ENCODE peak calls at places on chromosome 14, in eight cellular contexts. C is HepG2, S is K562, D is stomach, Z is HCT116, R is Panc1, O is GM23338, M is HL-60. I is an unnamed sample.

GRCh38 chr14:89415139-89415538 is 1.9 kb downstream of the FOXN3 start:
- DNase-seq in O (no peak), S (no peak), R (no peak), M (no peak), D (no peak), C (no peak), Z (no peak), I (no peak)

GRCh38 chr14:81727243-81727642 is 193.6 kb upstream of the SEL1L start:
- DNase-seq in Z (no peak), R (no peak), D (peak; percentile 26), C (no peak), S (no peak), M (no peak), O (no peak), I (no peak)

GRCh38 chr14:52834440-52834842 is 43.0 kb upstream of the GNPNAT1 start:
- DNase-seq in Z (no peak), O (no peak), C (no peak), S (no peak), R (no peak), M (no peak), D (no peak), I (no peak)

GRCh38 chr14:71244341-71244740 is 337.1 kb downstream of the PCNX1 start:
- DNase-seq in O (no peak), M (no peak), R (no peak), S (no peak), C (no peak), Z (no peak), D (no peak), I (no peak)

GRCh38 chr14:50233335-50234250 is 2.2 kb upstream of the SOS2 start:
- DNase-seq in S (no peak), M (no peak), D (no peak), C (peak; percentile 67), Z (no peak), R (no peak), O (no peak), I (no peak)

GRCh38 chr14:90534091-90534837 is 137.4 kb downstream of the CALM1 start:
- DNase-seq in R (no peak), D (no peak), M (no peak), C (no peak), Z (no peak), S (peak; percentile 37), O (no peak), I (no peak)

GRCh38 chr14:100578552-100578951 is 8.7 kb downstream of the BEGAIN start:
- DNase-seq in Z (no peak), S (no peak), R (no peak), M (no peak), O (no peak), C (no peak), D (no peak), I (no peak)

GRCh38 chr14:45201908-45202307 is 51.1 kb downstream of the MIS18BP1 start:
- DNase-seq in D (no peak), O (peak; percentile 43), C (peak; percentile 14), M (no peak), S (peak; percentile 7), R (no peak), Z (no peak), I (no peak)

GRCh38 chr14:81511110-81511900 is 22.3 kb downstream of the SEL1L start:
- DNase-seq in D (no peak), Z (no peak), S (no peak), O (no peak), C (peak; percentile 18), R (no peak), M (peak; percentile 52), I (no peak)

GRCh38 chr14:51004352-51004800 is 60.1 kb upstream of the PYGL start:
- DNase-seq in M (no peak), D (no peak), C (no peak), R (no peak), O (no peak), Z (no peak), S (no peak), I (no peak)

GRCh38 chr14:105532735-105533141 is 6.4 kb downstream of the TMEM121 start:
- DNase-seq in R (no peak), Z (no peak), D (no peak), S (peak; percentile 43), O (peak; percentile 8), C (peak; percentile 56), M (no peak), I (no peak)

GRCh38 chr14:99325591-99325990 is 53.6 kb upstream of the BCL11B start:
- DNase-seq in S (no peak), C (no peak), R (no peak), O (no peak), Z (no peak), D (no peak), M (no peak), I (no peak)

GRCh38 chr14:103679351-103679750 is 35.9 kb downstream of the XRCC3 start:
- DNase-seq in S (peak; percentile 26), C (peak; percentile 6), D (peak; percentile 40), O (peak; percentile 62), M (peak; percentile 46), R (no peak), Z (peak; percentile 3), I (no peak)

GRCh38 chr14:88297306-88297705 is 25.8 kb downstream of the KCNK10 start:
- DNase-seq in S (no peak), Z (no peak), D (no peak), C (no peak), R (no peak), M (no peak), O (no peak), I (no peak)

DNA sequence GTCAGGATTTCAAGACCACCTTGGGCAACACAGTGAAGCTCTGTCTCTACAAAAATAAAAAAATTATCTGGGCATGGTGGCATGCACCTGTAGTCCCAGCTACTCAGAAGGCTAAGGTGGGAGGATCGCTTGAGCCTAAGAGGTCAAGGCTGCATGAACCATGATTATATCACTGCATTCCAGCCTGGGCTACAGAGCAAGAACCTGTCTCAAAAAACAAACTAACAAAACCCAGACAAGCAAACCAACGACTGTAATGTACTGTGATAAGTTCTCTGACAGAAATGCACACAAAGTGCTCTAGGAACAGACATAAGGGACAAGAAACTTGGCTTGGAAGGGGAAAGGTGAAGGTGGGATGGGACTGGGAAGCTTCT is 22.4 kb downstream of the ENTPD5 start:
- DNase-seq in M (no peak), D (no peak), Z (no peak), S (no peak), O (no peak), C (peak; percentile 73), R (no peak), I (no peak)
- TF ChIP-seq POLR2AphosphoS5 in M (no peak), D (no peak), Z (no peak), S (no peak), O (no peak), C (no peak), R (no peak), I (no peak)

GRCh38 chr14:65095633-65096205 is 6.6 kb downstream of the MAX start:
- DNase-seq in R (no peak), C (no peak), D (peak; percentile 72), O (no peak), M (no peak), S (peak; percentile 31), Z (no peak), I (peak; percentile 67)
- H3K27ac ChIP-seq in R (no peak overlapping the region), C (no peak overlapping the region), D (peak overlapping the region; percentile 49), O (peak overlapping the region; percentile 20), M (no peak overlapping the region), S (peak overlapping the region; percentile 5), Z (no peak overlapping the region), I (peak overlapping the region; percentile 68)

GRCh38 chr14:23057757-23058653 is 685 bp upstream of the CDH24 start:
- DNase-seq in Z (peak; percentile 79), O (peak; percentile 96), S (peak; percentile 94), D (peak; percentile 88), M (peak; percentile 80), C (peak; percentile 92), R (peak; percentile 70), I (peak; percentile 80)
- H3K4me3 ChIP-seq in Z (peak overlapping the region; percentile 59), O (peak overlapping the region; percentile 86), S (peak overlapping the region; percentile 69), D (peak overlapping the region; percentile 66), M (peak overlapping the region; percentile 63), C (peak overlapping the region; percentile 64), R (peak overlapping the region; percentile 51), I (peak overlapping the region; percentile 63)

GRCh38 chr14:65177551-65177950 is 75.2 kb upstream of the MAX start:
- DNase-seq in O (no peak), S (no peak), R (no peak), Z (no peak), M (no peak), D (no peak), C (no peak), I (no peak)

GRCh38 chr14:65170318-65170717 is 68.0 kb upstream of the MAX start:
- DNase-seq in M (no peak), R (no peak), D (no peak), O (no peak), Z (no peak), S (no peak), C (no peak), I (no peak)

GRCh38 chr14:65170768-65171251 is 68.5 kb upstream of the MAX start:
- DNase-seq in R (no peak), Z (no peak), S (peak; percentile 11), D (no peak), C (no peak), M (no peak), O (peak; percentile 73), I (no peak)

GRCh38 chr14:65169351-65169750 is 67.0 kb upstream of the MAX start:
- DNase-seq in M (no peak), Z (no peak), S (no peak), D (no peak), R (no peak), O (no peak), C (no peak), I (no peak)

DNA sequence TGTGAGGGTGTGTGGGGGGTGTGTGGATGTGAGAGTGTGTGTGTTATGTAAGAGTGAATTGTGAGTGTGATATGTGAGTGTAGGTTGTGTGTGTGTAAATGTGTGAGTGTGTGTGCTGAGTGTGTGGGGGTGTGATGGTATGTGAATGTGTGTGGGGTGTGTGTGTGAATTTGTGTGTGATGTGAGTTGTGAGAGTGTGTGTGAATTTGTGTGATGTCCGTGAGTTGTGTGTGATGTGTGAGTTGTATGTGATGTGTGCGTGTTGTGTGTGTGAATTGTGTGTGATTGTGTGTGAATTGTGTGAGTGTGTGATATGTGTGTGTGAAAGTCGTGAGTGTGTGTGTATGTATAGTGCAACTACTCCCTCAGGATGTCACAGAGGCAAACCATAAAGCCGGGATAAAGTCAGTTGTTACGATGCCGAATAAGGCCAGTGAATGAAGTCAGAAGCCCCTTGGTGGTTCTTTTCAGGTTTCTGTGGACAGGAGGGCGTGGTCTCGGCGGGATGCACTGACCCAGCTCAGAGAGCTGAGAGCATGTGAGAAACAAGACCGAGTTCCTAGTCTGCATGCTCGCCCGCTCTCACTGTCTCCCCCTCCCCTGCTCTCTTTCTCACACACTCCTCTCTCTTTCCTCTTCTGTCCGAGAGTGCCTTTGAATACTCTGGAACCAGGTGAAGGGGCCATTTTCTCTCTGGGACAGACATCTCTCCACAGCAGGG is 71.8 kb upstream of the MAX start:
- DNase-seq in C (no peak), O (peak; percentile 72), S (peak; percentile 12), Z (no peak), R (no peak), M (no peak), D (no peak), I (no peak)
- TF ChIP-seq POLR2AphosphoS5 in C (no peak), O (no peak), S (no peak), Z (no peak), R (no peak), M (no peak), D (no peak), I (no peak)

DNA sequence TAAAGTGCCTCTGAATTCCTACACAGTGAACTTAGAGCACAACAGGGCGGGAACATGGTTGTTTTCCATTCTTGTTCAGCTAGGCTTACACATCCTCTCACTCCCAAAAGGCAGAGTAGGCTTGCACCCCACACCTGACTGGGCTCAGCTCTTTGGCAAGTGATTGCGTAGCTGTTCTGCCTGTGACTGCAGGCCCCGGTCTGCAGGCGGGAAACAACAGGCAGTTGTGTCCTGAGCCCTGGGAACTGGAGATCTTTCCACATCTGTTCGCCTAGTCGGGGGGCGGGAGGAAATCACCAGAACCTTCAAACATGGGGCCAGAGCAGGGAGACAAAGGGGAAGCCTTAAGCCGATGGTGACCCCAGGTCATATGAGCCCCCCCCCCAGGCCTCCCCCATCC is 274.7 kb downstream of the ZFP36L1 start:
- DNase-seq in R (no peak), M (no peak), S (no peak), D (no peak), C (peak; percentile 41), O (no peak), Z (no peak), I (no peak)
- H3K27ac ChIP-seq in R (no peak overlapping the region), M (no peak overlapping the region), S (no peak overlapping the region), D (peak overlapping the region; percentile 89), C (peak overlapping the region; percentile 2), O (no peak overlapping the region), Z (no peak overlapping the region), I (peak overlapping the region; percentile 80)

I was measured in breast epithelium.